ENCODE peak calls at places on chromosomes 6 and 20, in seven cellular contexts. Y, M, S, T, D, O and J are unnamed samples.

GRCh38 chr6:147507162-147508072 is 1.1 kb upstream of the SAMD5 start:
- DNase-seq in Y (peak), M (no peak), S (peak), T (no peak), D (peak), O (no peak), J (peak)

GRCh38 chr6:24887520-24887919 is 48.2 kb downstream of the RIPOR2 start:
- DNase-seq in Y (no peak), M (no peak), S (no peak), T (no peak), D (no peak), O (no peak), J (no peak)

GRCh38 chr6:107493158-107494057 is 3.5 kb downstream of the SOBP start:
- DNase-seq in Y (peak), M (no peak), S (no peak), T (no peak), D (peak), O (no peak), J (no peak)

GRCh38 chr6:164106345-164106769 is 691.8 kb downstream of the QKI start:
- DNase-seq in Y (peak), M (no peak), S (no peak), T (no peak), D (peak), O (no peak), J (no peak)

GRCh38 chr20:34564810-34565209 is 6.3 kb downstream of the MAP1LC3A start:
- DNase-seq in Y (no peak), M (no peak), S (peak), T (no peak), D (no peak), O (no peak), J (no peak)

GRCh38 chr20:35369804-35370203 is 42.0 kb downstream of the UQCC1 start:
- DNase-seq in Y (peak), M (no peak), S (no peak), T (no peak), D (no peak), O (no peak), J (no peak)

GRCh38 chr20:32052792-32053362 is 835 bp downstream of the HCK start:
- DNase-seq in Y (no peak), M (no peak), S (no peak), T (peak), D (peak), O (peak), J (peak)

GRCh38 chr6:31497595-31498476 is at the start of gene MICB:
- DNase-seq in Y (peak), M (no peak), S (peak), T (peak), D (peak), O (peak), J (peak)

GRCh38 chr20:31835977-31836852 is 9.2 kb downstream of the FOXS1 start:
- DNase-seq in Y (peak), M (no peak), S (peak), T (no peak), D (no peak), O (peak), J (peak)

GRCh38 chr20:19628570-19629134 is 129.4 kb upstream of the RIN2 start:
- DNase-seq in Y (peak), M (no peak), S (peak), T (peak), D (peak), O (no peak), J (peak)

GRCh38 chr6:96391776-96392175 is 129.8 kb upstream of the UFL1 start:
- DNase-seq in Y (no peak), M (no peak), S (peak), T (no peak), D (peak), O (no peak), J (no peak)

GRCh38 chr20:5973172-5973571 is 22.7 kb downstream of the MCM8 start:
- DNase-seq in Y (peak), M (no peak), S (no peak), T (no peak), D (no peak), O (no peak), J (no peak)

GRCh38 chr6:100116409-100117194 is 122.6 kb upstream of the MCHR2 start:
- DNase-seq in Y (peak), M (no peak), S (peak), T (peak), D (peak), O (no peak), J (peak)

GRCh38 chr20:43731469-43731868 is 4.7 kb upstream of the GTSF1L start:
- DNase-seq in Y (peak), M (no peak), S (no peak), T (no peak), D (no peak), O (no peak), J (no peak)

GRCh38 chr6:133408543-133408942 is 167.4 kb downstream of the EYA4 start:
- DNase-seq in Y (no peak), M (no peak), S (no peak), T (no peak), D (no peak), O (no peak), J (no peak)

GRCh38 chr20:32462900-32463641 is 104.9 kb downstream of the ASXL1 start:
- DNase-seq in Y (no peak), M (no peak), S (no peak), T (no peak), D (no peak), O (no peak), J (no peak)

GRCh38 chr20:62831361-62831788 is 14.5 kb downstream of the COL9A3 start:
- DNase-seq in Y (no peak), M (no peak), S (no peak), T (no peak), D (no peak), O (no peak), J (no peak)

DNA sequence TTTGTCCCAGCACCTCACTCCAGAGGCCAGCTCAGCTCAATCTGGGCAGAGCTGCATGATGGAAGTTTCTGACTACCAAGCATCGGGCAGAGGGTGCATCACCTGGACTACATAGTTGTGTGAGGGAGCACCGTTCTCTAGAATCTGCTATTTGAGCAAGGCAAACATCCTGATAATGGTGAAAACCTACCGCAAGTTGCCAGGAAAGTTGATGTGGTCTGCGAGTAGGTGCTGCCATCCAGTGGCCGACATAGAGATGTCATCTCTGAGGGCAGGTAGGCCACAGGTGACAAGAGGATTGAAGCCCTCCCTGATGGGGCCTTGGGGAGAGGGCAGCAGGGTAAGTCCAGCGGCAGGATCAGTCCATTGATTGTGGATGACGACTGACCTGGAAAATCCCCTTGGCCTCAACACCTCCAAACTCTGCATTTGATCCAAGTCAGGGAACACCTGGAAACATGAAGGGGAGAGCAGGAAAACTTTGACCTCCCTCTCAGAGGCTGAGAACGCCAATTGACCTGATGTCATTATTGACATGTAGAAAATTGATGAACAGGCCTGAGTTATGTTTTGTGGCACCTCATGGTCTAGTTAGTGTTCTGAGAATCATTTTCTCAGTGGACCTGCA is 3.9 kb upstream of the LPA start:
- DNase-seq in Y (no peak), M (no peak), S (no peak), T (peak), D (peak), O (no peak), J (peak)
- TF ChIP-seq CTCF in Y (no peak), M (no peak), S (no peak), T (peak), D (peak), O (peak), J (peak)

GRCh38 chr6:44666324-44666723 is 278.8 kb downstream of the CDC5L start:
- DNase-seq in Y (no peak), M (no peak), S (peak), T (no peak), D (no peak), O (no peak), J (no peak)

GRCh38 chr6:44668976-44669934 is 281.7 kb downstream of the CDC5L start:
- DNase-seq in Y (no peak), M (no peak), S (no peak), T (no peak), D (no peak), O (no peak), J (no peak)

GRCh38 chr6:44668391-44668930 is 281.0 kb downstream of the CDC5L start:
- DNase-seq in Y (no peak), M (no peak), S (no peak), T (no peak), D (no peak), O (no peak), J (no peak)

GRCh38 chr6:44667226-44667625 is 279.7 kb downstream of the CDC5L start:
- DNase-seq in Y (peak), M (no peak), S (no peak), T (no peak), D (peak), O (no peak), J (no peak)

GRCh38 chr6:44667668-44668390 is 280.3 kb downstream of the CDC5L start:
- DNase-seq in Y (no peak), M (no peak), S (peak), T (peak), D (peak), O (no peak), J (no peak)
- TF ChIP-seq CTCF in Y (peak), M (peak), S (peak), T (peak), D (peak), O (peak), J (peak)

DNA sequence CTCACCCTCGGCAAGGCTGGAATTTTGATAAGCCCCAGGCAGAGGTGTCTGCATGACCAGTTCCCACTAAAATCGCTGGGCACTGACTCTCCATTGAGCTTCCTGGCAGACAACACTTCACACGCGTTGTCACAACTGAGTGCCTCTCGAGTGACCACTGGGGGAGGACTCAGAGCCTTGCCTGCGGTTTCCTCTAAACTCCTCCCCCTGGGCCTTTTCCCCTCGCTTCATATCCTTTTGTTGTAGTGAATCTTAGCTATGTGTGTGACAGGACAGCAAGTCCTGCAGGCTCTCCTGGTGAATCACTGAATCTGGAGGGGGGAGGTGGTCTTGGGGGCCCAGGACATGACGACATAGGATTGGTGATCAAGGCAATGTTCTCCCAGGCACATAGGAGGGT is 670.8 kb downstream of the PRKN start:
- DNase-seq in Y (no peak), M (no peak), S (no peak), T (no peak), D (peak), O (no peak), J (no peak)
- TF ChIP-seq CTCF in Y (no peak), M (no peak), S (no peak), T (no peak), D (no peak), O (no peak), J (no peak)

GRCh38 chr20:50509923-50510705 is at the start of gene PTPN1:
- DNase-seq in Y (peak), M (peak), S (peak), T (peak), D (peak), O (peak), J (peak)

GRCh38 chr20:50501970-50502745 is 8.0 kb upstream of the PTPN1 start:
- DNase-seq in Y (no peak), M (no peak), S (no peak), T (no peak), D (no peak), O (peak), J (no peak)

GRCh38 chr20:50504231-50504823 is 5.9 kb upstream of the PTPN1 start:
- DNase-seq in Y (peak), M (no peak), S (no peak), T (no peak), D (no peak), O (no peak), J (no peak)

GRCh38 chr20:50508171-50508761 is 1.9 kb upstream of the PTPN1 start:
- DNase-seq in Y (no peak), M (no peak), S (no peak), T (no peak), D (peak), O (no peak), J (no peak)

GRCh38 chr20:50506270-50506579 is 4.0 kb upstream of the PTPN1 start:
- DNase-seq in Y (no peak), M (no peak), S (no peak), T (no peak), D (no peak), O (no peak), J (no peak)
- TF ChIP-seq CTCF in Y (no peak), M (no peak), S (no peak), T (no peak), D (peak), O (no peak), J (no peak)